ENCODE peak calls at places on chromosomes 5 and 9, in six cellular contexts. P is upper lobe of right lung; I is CD8-positive, alpha-beta T cell; L is tibial nerve; C is AG04450; H is small intestine. T is an unnamed sample.

GRCh38 chr9:34125681-34126206 is 754 bp downstream of the DCAF12 start:
- DNase-seq in P (no peak), I (no peak), L (no peak), C (no peak), H (peak), T (no peak)

GRCh38 chr5:116971131-116971530 is 396.5 kb upstream of the SEMA6A start:
- DNase-seq in P (no peak), I (no peak), L (no peak), C (no peak), H (no peak), T (no peak)

GRCh38 chr5:145162641-145163040 is 672.5 kb downstream of the PRELID2 start:
- DNase-seq in P (no peak), I (no peak), L (no peak), C (no peak), H (peak), T (no peak)

GRCh38 chr5:118548761-118549160 is 439.6 kb downstream of the DTWD2 start:
- DNase-seq in P (no peak), I (no peak), L (no peak), C (no peak), H (no peak), T (no peak)

GRCh38 chr5:320524-321232 is 836 bp upstream of the AHRR start:
- DNase-seq in P (peak), I (no peak), L (no peak), C (no peak), H (no peak), T (no peak)

GRCh38 chr5:78696637-78697036 is 48.1 kb upstream of the LHFPL2 start:
- DNase-seq in P (no peak), I (no peak), L (no peak), C (no peak), H (peak), T (no peak)

GRCh38 chr9:83537331-83538171 is 650 bp downstream of the FRMD3 start:
- DNase-seq in P (no peak), I (no peak), L (no peak), C (no peak), H (no peak), T (no peak)

GRCh38 chr9:7452378-7452777 is 347.2 kb downstream of the DMAC1 start:
- DNase-seq in P (no peak), I (no peak), L (no peak), C (peak), H (no peak), T (no peak)

GRCh38 chr9:19133549-19134345 is 6.5 kb upstream of the PLIN2 start:
- DNase-seq in P (no peak), I (no peak), L (no peak), C (no peak), H (no peak), T (no peak)

GRCh38 chr5:36323926-36324781 is 22.5 kb upstream of the RANBP3L start:
- DNase-seq in P (no peak), I (no peak), L (no peak), C (no peak), H (no peak), T (no peak)

GRCh38 chr9:34589656-34590375 is at the start of gene CNTFR:
- DNase-seq in P (no peak), I (no peak), L (no peak), C (no peak), H (no peak), T (no peak)

GRCh38 chr5:64811050-64811640 is 42.4 kb downstream of the CWC27 start:
- DNase-seq in P (no peak), I (no peak), L (no peak), C (peak), H (peak), T (no peak)

GRCh38 chr9:35816708-35817107 is 1.9 kb upstream of the HINT2 start:
- DNase-seq in P (no peak), I (no peak), L (no peak), C (no peak), H (no peak), T (no peak)

GRCh38 chr9:89678394-89679005 is 73.7 kb downstream of the GADD45G start:
- DNase-seq in P (no peak), I (no peak), L (no peak), C (no peak), H (no peak), T (no peak)

GRCh38 chr9:81825831-81826540 is 102.2 kb upstream of the SPATA31D4 start:
- DNase-seq in P (no peak), I (no peak), L (no peak), C (no peak), H (no peak), T (no peak)

GRCh38 chr9:96169901-96170300 is 132.1 kb downstream of the HSD17B3 start:
- DNase-seq in P (no peak), I (no peak), L (no peak), C (no peak), H (no peak), T (no peak)

GRCh38 chr9:112853882-112854585 is 36.6 kb downstream of the SLC46A2 start:
- DNase-seq in P (no peak), I (no peak), L (no peak), C (no peak), H (no peak), T (no peak)

GRCh38 chr5:6496207-6496584 is 47.5 kb downstream of the UBE2QL1 start:
- DNase-seq in P (no peak), I (no peak), L (no peak), C (no peak), H (no peak), T (no peak)

GRCh38 chr9:138077126-138077525 is 199.5 kb downstream of the CACNA1B start:
- DNase-seq in P (peak), I (no peak), L (no peak), C (no peak), H (no peak), T (no peak)

GRCh38 chr9:106830527-106831140 is 32.3 kb upstream of the ZNF462 start:
- DNase-seq in P (no peak), I (no peak), L (no peak), C (no peak), H (no peak), T (no peak)

GRCh38 chr5:66351822-66352221 is 207.7 kb downstream of the SREK1 start:
- DNase-seq in P (no peak), I (no peak), L (no peak), C (no peak), H (no peak), T (no peak)

GRCh38 chr5:137995077-137995746 is 37.7 kb downstream of the FAM13B start:
- DNase-seq in P (no peak), I (no peak), L (no peak), C (no peak), H (no peak), T (no peak)

GRCh38 chr9:132585954-132586829 is 3.8 kb downstream of the BARHL1 start:
- DNase-seq in P (no peak), I (no peak), L (no peak), C (no peak), H (no peak), T (no peak)

GRCh38 chr5:137564475-137564961 is 65.4 kb upstream of the SPOCK1 start:
- DNase-seq in P (no peak), I (no peak), L (no peak), C (no peak), H (no peak), T (no peak)

GRCh38 chr9:116910201-116910600 is 223.1 kb downstream of the TRIM32 start:
- DNase-seq in P (no peak), I (no peak), L (no peak), C (no peak), H (no peak), T (no peak)

GRCh38 chr5:141100243-141100805 is at the start of gene PCDHB3:
- DNase-seq in P (peak), I (no peak), L (no peak), C (no peak), H (no peak), T (no peak)

GRCh38 chr9:14478175-14479165 is 164.5 kb upstream of the NFIB start:
- DNase-seq in P (no peak), I (no peak), L (no peak), C (no peak), H (no peak), T (no peak)

GRCh38 chr9:93107151-93107824 is 11.3 kb downstream of the CARD19 start:
- DNase-seq in P (peak), I (peak), L (no peak), C (no peak), H (no peak), T (no peak)

GRCh38 chr9:24245988-24246387 is 299.7 kb downstream of the IZUMO3 start:
- DNase-seq in P (no peak), I (no peak), L (no peak), C (no peak), H (no peak), T (no peak)

GRCh38 chr5:18534119-18534518 is 899.9 kb downstream of the TAF11L14 start:
- DNase-seq in P (no peak), I (no peak), L (no peak), C (no peak), H (no peak), T (no peak)

GRCh38 chr5:74067748-74068541 is 441.9 kb downstream of the ARHGEF28 start:
- DNase-seq in P (no peak), I (no peak), L (no peak), C (no peak), H (no peak), T (no peak)

GRCh38 chr5:44388504-44389409 is 463 bp downstream of the FGF10 start:
- DNase-seq in P (peak), I (peak), L (no peak), C (no peak), H (no peak), T (no peak)

GRCh38 chr9:98899399-98900056 is 44.2 kb upstream of the COL15A1 start:
- DNase-seq in P (no peak), I (no peak), L (no peak), C (peak), H (no peak), T (no peak)

GRCh38 chr9:110115868-110116542 is 92.0 kb downstream of the C9orf152 start:
- DNase-seq in P (no peak), I (no peak), L (no peak), C (no peak), H (no peak), T (no peak)

GRCh38 chr9:104836235-104836634 is 72.3 kb downstream of the NIPSNAP3B start:
- DNase-seq in P (no peak), I (no peak), L (no peak), C (no peak), H (no peak), T (no peak)

GRCh38 chr5:75886706-75887105 is 169.5 kb upstream of the POC5 start:
- DNase-seq in P (no peak), I (no peak), L (no peak), C (no peak), H (no peak), T (no peak)

GRCh38 chr5:173501271-173501670 is 115.2 kb downstream of the BOD1 start:
- DNase-seq in P (no peak), I (no peak), L (no peak), C (no peak), H (no peak), T (no peak)

GRCh38 chr9:133135193-133135745 is 14.2 kb upstream of the RALGDS start:
- DNase-seq in P (peak), I (peak), L (no peak), C (no peak), H (peak), T (peak)

DNA sequence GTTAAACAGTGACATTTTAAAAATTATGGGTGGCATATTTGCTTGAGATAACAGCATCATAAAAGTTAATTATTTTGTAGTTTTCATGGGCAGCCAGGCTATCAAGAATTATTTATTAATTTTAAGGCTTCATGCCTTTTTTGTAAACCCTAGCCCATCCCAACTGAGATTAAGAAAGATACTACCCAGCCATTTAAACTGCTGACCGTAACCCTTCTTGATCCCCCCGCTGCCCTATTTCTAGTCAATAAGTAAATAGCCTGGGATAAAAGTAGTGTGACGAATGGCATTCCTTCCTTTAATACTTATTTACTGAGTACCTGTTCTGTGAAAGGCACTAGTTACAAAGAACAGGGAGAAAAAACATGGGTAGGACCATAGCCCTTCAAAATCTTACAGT is 88.3 kb downstream of the DROSHA start:
- DNase-seq in P (no peak), I (no peak), L (no peak), C (no peak), H (no peak), T (no peak)
- H3K27ac ChIP-seq in P (no peak), I (no peak), L (no peak), C (no peak), H (no peak), T (no peak)

GRCh38 chr9:97594414-97594921 is 38.7 kb downstream of the TSTD2 start:
- DNase-seq in P (no peak), I (no peak), L (no peak), C (no peak), H (no peak), T (no peak)

GRCh38 chr9:97591535-97591934 is 41.6 kb downstream of the TSTD2 start:
- DNase-seq in P (no peak), I (no peak), L (no peak), C (no peak), H (no peak), T (no peak)

GRCh38 chr9:97598461-97599288 is 34.5 kb downstream of the TSTD2 start:
- DNase-seq in P (no peak), I (peak), L (peak), C (peak), H (peak), T (peak)

GRCh38 chr9:97596906-97597305 is 36.3 kb downstream of the TSTD2 start:
- DNase-seq in P (no peak), I (no peak), L (no peak), C (no peak), H (no peak), T (no peak)

GRCh38 chr9:97593960-97594359 is 39.2 kb downstream of the TSTD2 start:
- DNase-seq in P (no peak), I (no peak), L (no peak), C (no peak), H (no peak), T (no peak)
- H3K27ac ChIP-seq in P (no peak), I (no peak), L (no peak), C (no peak), H (no peak), T (no peak)

DNA sequence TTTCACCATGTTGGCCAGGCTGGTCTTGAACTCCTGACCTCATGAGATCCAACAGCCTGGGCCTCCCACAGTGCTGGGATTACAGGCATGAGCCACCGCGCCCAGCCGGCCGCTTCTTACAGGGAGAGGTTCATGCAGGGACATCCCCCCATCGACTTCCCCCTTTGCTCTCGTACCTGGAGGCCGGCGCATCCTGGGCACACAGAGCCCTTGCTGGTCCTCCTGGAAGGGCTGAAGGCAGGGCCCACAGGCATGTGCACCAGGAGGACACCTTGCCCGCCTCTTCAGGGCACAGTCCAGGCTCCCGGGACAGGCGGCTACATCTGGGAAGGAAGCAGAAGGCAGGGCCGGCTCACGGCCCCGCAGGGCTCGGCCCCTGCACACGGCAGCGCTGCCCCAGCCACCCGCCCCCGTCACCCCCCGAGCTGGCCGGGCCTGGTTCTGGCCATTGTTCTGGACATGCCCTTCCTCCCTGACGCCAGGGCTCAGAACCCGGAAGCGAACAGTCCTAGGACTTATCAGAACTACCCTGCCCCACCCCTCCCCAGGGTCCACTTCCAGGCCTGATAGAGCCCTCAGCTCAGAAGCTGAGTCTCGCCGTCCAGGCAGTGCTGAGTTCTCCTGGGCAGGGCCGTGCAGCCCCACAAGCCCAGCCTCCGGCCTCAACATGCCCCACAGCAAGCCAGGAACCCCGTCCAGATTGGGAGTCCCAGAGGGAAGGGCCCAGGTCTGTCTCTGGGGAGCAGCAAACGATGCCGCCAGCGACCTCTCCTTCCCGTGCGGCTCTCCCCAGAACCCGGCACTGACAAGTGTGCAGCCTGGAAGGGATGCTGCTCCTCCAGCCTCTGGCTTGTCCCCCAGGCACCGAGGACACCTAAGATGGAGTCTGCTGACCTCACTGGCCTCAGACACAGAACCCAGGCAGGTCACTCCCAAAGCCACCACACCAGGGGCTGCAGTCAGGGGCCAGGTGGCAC is 2.9 kb downstream of the NPDC1 start:
- DNase-seq in P (no peak), I (no peak), L (no peak), C (no peak), H (peak), T (no peak)
- H3K27ac ChIP-seq in P (peak), I (no peak), L (no peak), C (no peak), H (peak), T (no peak)

GRCh38 chr9:127541176-127541575 is 70.9 kb upstream of the STXBP1 start:
- DNase-seq in P (no peak), I (peak), L (no peak), C (no peak), H (no peak), T (no peak)

GRCh38 chr9:127543221-127543620 is 68.9 kb upstream of the STXBP1 start:
- DNase-seq in P (no peak), I (peak), L (no peak), C (no peak), H (no peak), T (no peak)

GRCh38 chr9:127540664-127541041 is 71.4 kb upstream of the STXBP1 start:
- DNase-seq in P (peak), I (peak), L (no peak), C (no peak), H (no peak), T (no peak)

GRCh38 chr9:127539982-127540663 is 72.0 kb upstream of the STXBP1 start:
- DNase-seq in P (no peak), I (peak), L (no peak), C (no peak), H (no peak), T (no peak)

DNA sequence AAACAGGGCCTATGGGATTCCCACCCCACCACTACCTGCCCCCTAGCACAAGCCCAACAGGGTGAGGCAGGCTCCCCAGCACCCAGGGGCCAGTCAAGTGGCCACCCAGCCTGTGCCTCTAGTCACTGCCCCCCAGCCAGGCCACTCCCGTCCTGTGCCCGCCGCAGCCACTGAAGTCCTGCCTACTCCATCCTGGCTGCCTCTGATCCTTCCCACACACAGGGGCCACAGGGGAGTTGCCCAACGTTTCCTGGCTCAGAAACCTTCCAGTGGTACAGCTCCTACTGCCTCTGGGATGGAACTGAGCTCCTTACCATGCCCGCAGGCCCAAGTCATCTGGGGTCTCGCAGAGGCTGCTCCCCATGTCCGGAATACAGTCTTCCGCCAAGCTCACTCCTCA is 70.2 kb upstream of the STXBP1 start:
- DNase-seq in P (peak), I (peak), L (peak), C (no peak), H (no peak), T (no peak)
- H3K27ac ChIP-seq in P (peak), I (no peak), L (peak), C (peak), H (peak), T (no peak)

GRCh38 chr5:34926318-34926888 is 3.0 kb upstream of the DNAJC21 start:
- DNase-seq in P (no peak), I (no peak), L (no peak), C (no peak), H (no peak), T (no peak)

GRCh38 chr5:34929150-34929719 is at the start of gene DNAJC21:
- DNase-seq in P (peak), I (peak), L (peak), C (peak), H (peak), T (peak)

GRCh38 chr5:34927785-34928184 is 1.6 kb upstream of the DNAJC21 start:
- DNase-seq in P (no peak), I (no peak), L (no peak), C (no peak), H (no peak), T (no peak)

GRCh38 chr5:34929720-34930526 is 564 bp downstream of the DNAJC21 start:
- DNase-seq in P (peak), I (peak), L (peak), C (no peak), H (peak), T (peak)

GRCh38 chr5:34928267-34928666 is 1.1 kb upstream of the DNAJC21 start:
- DNase-seq in P (no peak), I (no peak), L (no peak), C (no peak), H (no peak), T (no peak)
- H3K27ac ChIP-seq in P (no peak), I (no peak), L (no peak), C (no peak), H (no peak), T (no peak)

GRCh38 chr9:135242406-135242805 is 154.9 kb downstream of the OLFM1 start:
- DNase-seq in P (peak), I (peak), L (no peak), C (no peak), H (no peak), T (no peak)
- H3K27ac ChIP-seq in P (no peak), I (no peak), L (no peak), C (no peak), H (no peak), T (no peak)

GRCh38 chr5:172178301-172179031 is 9.6 kb downstream of the STK10 start:
- DNase-seq in P (no peak), I (peak), L (no peak), C (no peak), H (no peak), T (no peak)
- H3K27ac ChIP-seq in P (peak), I (peak), L (no peak), C (no peak), H (peak), T (peak)

GRCh38 chr5:58774979-58775378 is 192.1 kb downstream of the RAB3C start:
- DNase-seq in P (no peak), I (no peak), L (no peak), C (no peak), H (no peak), T (no peak)
- H3K27ac ChIP-seq in P (no peak), I (no peak), L (no peak), C (no peak), H (no peak), T (no peak)